ENCODE peak calls at places on chromosomes 4 and X, in six cellular contexts. G is SK-N-SH, J is A549, T is tibial artery, L is OCI-LY7, K is fibroblast of the aortic adventitia. Z is an unnamed sample.

GRCh38 chr4:38230121-38230728 is 270.0 kb downstream of the PTTG2 start:
- DNase-seq in G (no peak), J (no peak), T (no peak), L (no peak), K (no peak), Z (no peak)

GRCh38 chrX:136397001-136397400 is 90.7 kb upstream of the BRS3 start:
- DNase-seq in G (no peak), J (no peak), T (no peak), L (no peak), K (no peak), Z (no peak)

GRCh38 chrX:68912113-68912980 is 83.5 kb downstream of the EFNB1 start:
- DNase-seq in G (no peak), J (no peak), T (no peak), L (no peak), K (no peak), Z (no peak)

GRCh38 chrX:22674947-22675346 is 324.8 kb upstream of the DDX53 start:
- DNase-seq in G (no peak), J (no peak), T (no peak), L (no peak), K (no peak), Z (no peak)

GRCh38 chr4:1492636-1493539 is 86.6 kb upstream of the NKX1-1 start:
- DNase-seq in G (peak), J (no peak), T (peak), L (no peak), K (no peak), Z (no peak)

GRCh38 chr4:2357821-2358745 is 60.4 kb downstream of the ZFYVE28 start:
- DNase-seq in G (peak), J (no peak), T (peak), L (no peak), K (no peak), Z (no peak)

GRCh38 chrX:64894454-64895038 is 81.7 kb downstream of the ZC4H2 start:
- DNase-seq in G (peak), J (no peak), T (no peak), L (peak), K (no peak), Z (no peak)

GRCh38 chr4:1562371-1562770 is 121.7 kb downstream of the FAM53A start:
- DNase-seq in G (no peak), J (no peak), T (no peak), L (no peak), K (no peak), Z (no peak)

GRCh38 chr4:73964862-73965611 is 16.8 kb downstream of the PF4 start:
- DNase-seq in G (no peak), J (no peak), T (no peak), L (no peak), K (no peak), Z (no peak)

GRCh38 chrX:143306991-143307965 is 210.0 kb downstream of the SPANXN3 start:
- DNase-seq in G (no peak), J (no peak), T (no peak), L (no peak), K (no peak), Z (no peak)

GRCh38 chrX:53262918-53263394 is 18.4 kb downstream of the IQSEC2 start:
- DNase-seq in G (no peak), J (peak), T (no peak), L (no peak), K (peak), Z (peak)

GRCh38 chr4:5371415-5372190 is 320.3 kb downstream of the STK32B start:
- DNase-seq in G (no peak), J (no peak), T (no peak), L (no peak), K (no peak), Z (peak)

GRCh38 chr4:478373-478772 is 20.6 kb downstream of the ZNF721 start:
- DNase-seq in G (no peak), J (no peak), T (no peak), L (no peak), K (peak), Z (no peak)
- H3K4me3 ChIP-seq in G (no peak), J (no peak), T (no peak), L (no peak), K (no peak), Z (no peak)

GRCh38 chrX:146409528-146409927 is 400.0 kb upstream of the CXorf51B start:
- DNase-seq in G (no peak), J (no peak), T (no peak), L (no peak), K (no peak), Z (no peak)
- TF ChIP-seq CTCF in G (no peak), J (no peak), T (no peak), L (no peak), K (no peak), Z (no peak)

GRCh38 chrX:130120746-130121504 is 10.6 kb upstream of the ELF4 start:
- DNase-seq in G (peak), J (peak), T (peak), L (peak), K (peak), Z (peak)
- H3K4me3 ChIP-seq in G (peak), J (peak), T (peak), L (peak), K (peak), Z (peak)

GRCh38 chr4:89024051-89024675 is 32.8 kb downstream of the FAM13A start:
- DNase-seq in G (peak), J (peak), T (no peak), L (peak), K (peak), Z (peak)
- TF ChIP-seq CTCF in G (peak), J (peak), T (peak), L (peak), K (peak), Z (peak)

DNA sequence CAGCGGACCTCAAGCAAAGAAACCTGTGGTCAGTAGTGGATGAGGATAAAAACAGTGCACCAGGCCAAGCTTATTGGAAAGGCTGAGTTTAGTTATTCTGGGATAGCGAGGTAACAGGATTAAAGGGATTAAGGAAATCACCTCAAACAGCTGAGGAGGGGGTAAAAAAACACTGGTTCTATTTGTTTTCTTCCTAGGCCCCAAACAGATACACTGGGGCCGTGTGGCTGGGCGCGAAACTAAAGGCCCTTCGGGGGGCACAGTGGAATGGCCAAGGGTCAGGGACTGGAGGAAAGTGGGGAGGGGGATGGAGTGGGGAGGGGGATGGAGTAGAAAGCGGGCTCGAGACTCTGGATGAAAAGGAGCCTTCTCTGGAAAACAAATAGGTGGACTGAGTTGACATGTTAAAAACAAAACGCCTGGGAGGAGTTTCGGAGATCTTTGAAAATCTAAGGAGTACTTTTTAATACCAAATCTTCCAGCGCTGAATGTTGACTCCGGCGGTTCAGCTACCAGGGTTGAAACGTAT is 2.9 kb downstream of the SOX3 start:
- DNase-seq in G (no peak), J (no peak), T (no peak), L (no peak), K (no peak), Z (no peak)
- H3K4me3 ChIP-seq in G (no peak), J (no peak), T (no peak), L (no peak), K (no peak), Z (no peak)

GRCh38 chr4:74969507-74970474 is 36.9 kb downstream of the PARM1 start:
- DNase-seq in G (peak), J (no peak), T (peak), L (no peak), K (peak), Z (no peak)
- TF ChIP-seq CTCF in G (peak), J (no peak), T (peak), L (peak), K (no peak), Z (no peak)